ENCODE peak calls at places on chromosomes 1 and 21, in eight cellular contexts. Q, I, V, O, U, L, H and B are unnamed samples.

GRCh38 chr1:222845763-222846162 is 30.9 kb downstream of the DISP1 start:
- DNase-seq in U (no peak), Q (no peak), V (no peak), H (no peak), L (no peak), I (no peak), O (no peak), B (no peak)

GRCh38 chr1:31529999-31530705 is 46.2 kb upstream of the TINAGL1 start:
- DNase-seq in O (no peak), I (no peak), H (no peak), U (no peak), L (no peak), V (no peak), Q (no peak), B (no peak)

GRCh38 chr1:244447552-244447951 is 4.2 kb downstream of the ADSS2 start:
- DNase-seq in U (no peak), H (no peak), O (no peak), I (no peak), Q (no peak), L (no peak), V (no peak), B (no peak)

GRCh38 chr21:26909972-26910371 is 56.9 kb downstream of the ADAMTS5 start:
- DNase-seq in V (no peak), Q (no peak), H (no peak), O (no peak), U (no peak), I (no peak), L (no peak), B (no peak)

GRCh38 chr1:187838335-187839293 is 1009.9 kb downstream of the PLA2G4A start:
- DNase-seq in U (no peak), L (no peak), O (no peak), H (no peak), Q (no peak), I (no peak), V (no peak), B (no peak)

GRCh38 chr1:207910678-207911354 is at the start of gene CD34:
- DNase-seq in O (no peak), V (peak), Q (no peak), I (peak), H (no peak), L (no peak), U (peak), B (no peak)

GRCh38 chr21:33767236-33767635 is 124.9 kb downstream of the ITSN1 start:
- DNase-seq in V (no peak), U (no peak), H (peak), O (no peak), L (no peak), I (no peak), Q (no peak), B (no peak)

GRCh38 chr1:31674626-31675025 is 29.2 kb downstream of the COL16A1 start:
- DNase-seq in I (no peak), O (no peak), H (peak), U (no peak), Q (no peak), V (no peak), L (no peak), B (no peak)

GRCh38 chr1:11880911-11881748 is 22.4 kb upstream of the NPPB start:
- DNase-seq in I (no peak), U (peak), L (peak), H (no peak), V (no peak), O (no peak), Q (no peak), B (no peak)

GRCh38 chr1:2165636-2166035 is 28.9 kb downstream of the FAAP20 start:
- DNase-seq in O (no peak), U (no peak), I (no peak), V (no peak), H (no peak), L (no peak), Q (no peak), B (no peak)

GRCh38 chr1:225762444-225762843 is 15.2 kb upstream of the SRP9 start:
- DNase-seq in I (no peak), U (no peak), O (no peak), V (no peak), H (no peak), Q (no peak), L (no peak), B (no peak)

GRCh38 chr1:31127266-31127665 is 61.7 kb upstream of the PUM1 start:
- DNase-seq in U (no peak), I (no peak), V (no peak), O (no peak), L (no peak), Q (no peak), H (peak), B (no peak)

GRCh38 chr1:107407011-107407410 is 266.2 kb downstream of the NTNG1 start:
- DNase-seq in V (no peak), L (no peak), Q (no peak), H (no peak), O (no peak), I (no peak), U (no peak), B (no peak)

GRCh38 chr21:26433386-26433785 is 139.7 kb downstream of the CYYR1 start:
- DNase-seq in U (no peak), H (peak), L (no peak), V (no peak), Q (no peak), I (no peak), O (no peak), B (no peak)

GRCh38 chr1:224338150-224338838 is 8.3 kb upstream of the NVL start:
- DNase-seq in L (no peak), O (no peak), I (no peak), U (no peak), V (no peak), Q (no peak), H (no peak), B (no peak)

GRCh38 chr1:25773441-25774125 is 26.4 kb upstream of the SELENON start:
- DNase-seq in L (no peak), V (no peak), Q (no peak), U (no peak), I (no peak), H (peak), O (no peak), B (no peak)